ENCODE peak calls at places on chromosomes 4 and X, in eight cellular contexts. One of them, this sample, is unnamed.

GRCh38 chr4:137949746-137950145 is 292.4 kb downstream of the SLC7A11 start:
- DNase-seq in Calu3: no peak
- DNase-seq in stimulated activated CD4-positive, alpha-beta T cell treated with anti-CD3 and anti-CD28 coated beads, Interleukin-1b, Interleukin-23, amount 100 ng/mL, for 1 hour: no peak
- DNase-seq in BJ: no peak
- DNase-seq in BE2C: no peak
- DNase-seq in iPS DF 6.9: no peak
- DNase-seq in WTC11: no peak
- DNase-seq in fibroblast of the conjunctiva: no peak
- DNase-seq in this sample: no peak

GRCh38 chr4:9976781-9977180 is 44.5 kb downstream of the SLC2A9 start:
- DNase-seq in fibroblast of the conjunctiva: no peak
- DNase-seq in stimulated activated CD4-positive, alpha-beta T cell treated with anti-CD3 and anti-CD28 coated beads, Interleukin-1b, Interleukin-23, amount 100 ng/mL, for 1 hour: no peak
- DNase-seq in Calu3: no peak
- DNase-seq in BE2C: no peak
- DNase-seq in iPS DF 6.9: no peak
- DNase-seq in BJ: no peak
- DNase-seq in WTC11: no peak
- DNase-seq in this sample: no peak

GRCh38 chr4:53763813-53764597 is 172.7 kb upstream of the LNX1 start:
- DNase-seq in WTC11: no peak
- DNase-seq in fibroblast of the conjunctiva: peak; percentile 18
- DNase-seq in BE2C: peak; percentile 35
- DNase-seq in iPS DF 6.9: no peak
- DNase-seq in BJ: peak; percentile 75
- DNase-seq in Calu3: no peak
- DNase-seq in stimulated activated CD4-positive, alpha-beta T cell treated with anti-CD3 and anti-CD28 coated beads, Interleukin-1b, Interleukin-23, amount 100 ng/mL, for 1 hour: no peak
- DNase-seq in this sample: no peak

GRCh38 chrX:97374266-97374665 is 490.6 kb downstream of the RPA4 start:
- DNase-seq in BJ: no peak
- DNase-seq in Calu3: no peak
- DNase-seq in WTC11: no peak
- DNase-seq in fibroblast of the conjunctiva: no peak
- DNase-seq in stimulated activated CD4-positive, alpha-beta T cell treated with anti-CD3 and anti-CD28 coated beads, Interleukin-1b, Interleukin-23, amount 100 ng/mL, for 1 hour: no peak
- DNase-seq in iPS DF 6.9: no peak
- DNase-seq in BE2C: no peak
- DNase-seq in this sample: no peak

GRCh38 chr4:53994382-53994781 is 70.0 kb downstream of the CHIC2 start:
- DNase-seq in fibroblast of the conjunctiva: no peak
- DNase-seq in Calu3: no peak
- DNase-seq in BJ: no peak
- DNase-seq in WTC11: no peak
- DNase-seq in stimulated activated CD4-positive, alpha-beta T cell treated with anti-CD3 and anti-CD28 coated beads, Interleukin-1b, Interleukin-23, amount 100 ng/mL, for 1 hour: no peak
- DNase-seq in BE2C: no peak
- DNase-seq in iPS DF 6.9: no peak
- DNase-seq in this sample: no peak

GRCh38 chrX:113802837-113803236 is 781.0 kb upstream of the HTR2C start:
- DNase-seq in WTC11: no peak
- DNase-seq in stimulated activated CD4-positive, alpha-beta T cell treated with anti-CD3 and anti-CD28 coated beads, Interleukin-1b, Interleukin-23, amount 100 ng/mL, for 1 hour: no peak
- DNase-seq in BJ: no peak
- DNase-seq in BE2C: no peak
- DNase-seq in iPS DF 6.9: no peak
- DNase-seq in fibroblast of the conjunctiva: no peak
- DNase-seq in Calu3: no peak
- DNase-seq in this sample: no peak

GRCh38 chrX:13287816-13288215 is 32.0 kb downstream of the ATXN3L start:
- DNase-seq in BJ: no peak
- DNase-seq in iPS DF 6.9: no peak
- DNase-seq in fibroblast of the conjunctiva: no peak
- DNase-seq in BE2C: no peak
- DNase-seq in WTC11: no peak
- DNase-seq in Calu3: no peak
- DNase-seq in stimulated activated CD4-positive, alpha-beta T cell treated with anti-CD3 and anti-CD28 coated beads, Interleukin-1b, Interleukin-23, amount 100 ng/mL, for 1 hour: no peak
- DNase-seq in this sample: no peak

GRCh38 chrX:106950381-106950780 is 30.2 kb downstream of the CLDN2 start:
- DNase-seq in BE2C: no peak
- DNase-seq in BJ: no peak
- DNase-seq in iPS DF 6.9: no peak
- DNase-seq in stimulated activated CD4-positive, alpha-beta T cell treated with anti-CD3 and anti-CD28 coated beads, Interleukin-1b, Interleukin-23, amount 100 ng/mL, for 1 hour: no peak
- DNase-seq in WTC11: no peak
- DNase-seq in fibroblast of the conjunctiva: no peak
- DNase-seq in Calu3: no peak
- DNase-seq in this sample: no peak

GRCh38 chr4:5635826-5636196 is 72.5 kb downstream of the EVC2 start:
- DNase-seq in fibroblast of the conjunctiva: no peak
- DNase-seq in Calu3: no peak
- DNase-seq in BJ: peak; percentile 37
- DNase-seq in iPS DF 6.9: no peak
- DNase-seq in stimulated activated CD4-positive, alpha-beta T cell treated with anti-CD3 and anti-CD28 coated beads, Interleukin-1b, Interleukin-23, amount 100 ng/mL, for 1 hour: no peak
- DNase-seq in WTC11: no peak
- DNase-seq in BE2C: no peak
- DNase-seq in this sample: no peak

GRCh38 chr4:95363966-95364365 is 184.8 kb downstream of the UNC5C start:
- DNase-seq in Calu3: peak; percentile 3
- DNase-seq in iPS DF 6.9: no peak
- DNase-seq in WTC11: no peak
- DNase-seq in BJ: no peak
- DNase-seq in fibroblast of the conjunctiva: no peak
- DNase-seq in BE2C: no peak
- DNase-seq in stimulated activated CD4-positive, alpha-beta T cell treated with anti-CD3 and anti-CD28 coated beads, Interleukin-1b, Interleukin-23, amount 100 ng/mL, for 1 hour: no peak
- DNase-seq in this sample: no peak

GRCh38 chr4:88693792-88694191 is 3.8 kb downstream of the NAP1L5 start:
- DNase-seq in BJ: no peak
- DNase-seq in BE2C: no peak
- DNase-seq in Calu3: no peak
- DNase-seq in fibroblast of the conjunctiva: no peak
- DNase-seq in iPS DF 6.9: no peak
- DNase-seq in WTC11: no peak
- DNase-seq in stimulated activated CD4-positive, alpha-beta T cell treated with anti-CD3 and anti-CD28 coated beads, Interleukin-1b, Interleukin-23, amount 100 ng/mL, for 1 hour: no peak
- DNase-seq in this sample: no peak

GRCh38 chr4:42750091-42750490 is 93.2 kb upstream of the ATP8A1 start:
- DNase-seq in BE2C: peak; percentile 63
- DNase-seq in WTC11: no peak
- DNase-seq in fibroblast of the conjunctiva: no peak
- DNase-seq in Calu3: no peak
- DNase-seq in iPS DF 6.9: no peak
- DNase-seq in BJ: no peak
- DNase-seq in stimulated activated CD4-positive, alpha-beta T cell treated with anti-CD3 and anti-CD28 coated beads, Interleukin-1b, Interleukin-23, amount 100 ng/mL, for 1 hour: no peak
- DNase-seq in this sample: no peak

GRCh38 chrX:131621650-131622049 is 77.8 kb downstream of the OR13H1 start:
- DNase-seq in BE2C: no peak
- DNase-seq in Calu3: no peak
- DNase-seq in stimulated activated CD4-positive, alpha-beta T cell treated with anti-CD3 and anti-CD28 coated beads, Interleukin-1b, Interleukin-23, amount 100 ng/mL, for 1 hour: no peak
- DNase-seq in fibroblast of the conjunctiva: no peak
- DNase-seq in BJ: no peak
- DNase-seq in iPS DF 6.9: no peak
- DNase-seq in WTC11: no peak
- DNase-seq in this sample: no peak

GRCh38 chr4:153205028-153205648 is 895 bp downstream of the TRIM2 start:
- DNase-seq in BJ: peak; percentile 35
- DNase-seq in Calu3: peak; percentile 37
- DNase-seq in iPS DF 6.9: no peak
- DNase-seq in fibroblast of the conjunctiva: no peak
- DNase-seq in WTC11: no peak
- DNase-seq in BE2C: no peak
- DNase-seq in stimulated activated CD4-positive, alpha-beta T cell treated with anti-CD3 and anti-CD28 coated beads, Interleukin-1b, Interleukin-23, amount 100 ng/mL, for 1 hour: no peak
- DNase-seq in this sample: no peak

GRCh38 chr4:7330031-7330596 is 104.6 kb downstream of the PSAPL1 start:
- DNase-seq in Calu3: no peak
- DNase-seq in stimulated activated CD4-positive, alpha-beta T cell treated with anti-CD3 and anti-CD28 coated beads, Interleukin-1b, Interleukin-23, amount 100 ng/mL, for 1 hour: no peak
- DNase-seq in WTC11: no peak
- DNase-seq in BJ: no peak
- DNase-seq in iPS DF 6.9: no peak
- DNase-seq in fibroblast of the conjunctiva: no peak
- DNase-seq in BE2C: no peak
- DNase-seq in this sample: no peak

GRCh38 chrX:101230636-101231035 is 11.1 kb downstream of the DRP2 start:
- DNase-seq in Calu3: no peak
- DNase-seq in BE2C: no peak
- DNase-seq in stimulated activated CD4-positive, alpha-beta T cell treated with anti-CD3 and anti-CD28 coated beads, Interleukin-1b, Interleukin-23, amount 100 ng/mL, for 1 hour: no peak
- DNase-seq in BJ: no peak
- DNase-seq in fibroblast of the conjunctiva: no peak
- DNase-seq in iPS DF 6.9: no peak
- DNase-seq in WTC11: no peak
- DNase-seq in this sample: no peak

GRCh38 chr4:186717556-186717955 is 6.1 kb downstream of the FAT1 start:
- DNase-seq in WTC11: no peak
- DNase-seq in iPS DF 6.9: no peak
- DNase-seq in BE2C: no peak
- DNase-seq in fibroblast of the conjunctiva: no peak
- DNase-seq in Calu3: no peak
- DNase-seq in stimulated activated CD4-positive, alpha-beta T cell treated with anti-CD3 and anti-CD28 coated beads, Interleukin-1b, Interleukin-23, amount 100 ng/mL, for 1 hour: no peak
- DNase-seq in BJ: no peak
- DNase-seq in this sample: no peak

GRCh38 chrX:139204903-139205667 is 325.5 kb upstream of the F9 start:
- DNase-seq in Calu3: peak; percentile 6
- DNase-seq in stimulated activated CD4-positive, alpha-beta T cell treated with anti-CD3 and anti-CD28 coated beads, Interleukin-1b, Interleukin-23, amount 100 ng/mL, for 1 hour: no peak
- DNase-seq in iPS DF 6.9: no peak
- DNase-seq in BE2C: no peak
- DNase-seq in BJ: no peak
- DNase-seq in WTC11: peak; percentile 62
- DNase-seq in fibroblast of the conjunctiva: no peak
- DNase-seq in this sample: no peak

GRCh38 chr4:40908297-40908696 is 158.5 kb downstream of the NSUN7 start:
- DNase-seq in fibroblast of the conjunctiva: no peak
- DNase-seq in iPS DF 6.9: no peak
- DNase-seq in stimulated activated CD4-positive, alpha-beta T cell treated with anti-CD3 and anti-CD28 coated beads, Interleukin-1b, Interleukin-23, amount 100 ng/mL, for 1 hour: no peak
- DNase-seq in Calu3: peak; percentile 52
- DNase-seq in BJ: no peak
- DNase-seq in BE2C: no peak
- DNase-seq in WTC11: peak; percentile 21
- DNase-seq in this sample: no peak

GRCh38 chr4:130125468-130125867 is 1029.5 kb downstream of the C4orf33 start:
- DNase-seq in BJ: no peak
- DNase-seq in Calu3: no peak
- DNase-seq in iPS DF 6.9: no peak
- DNase-seq in BE2C: no peak
- DNase-seq in fibroblast of the conjunctiva: no peak
- DNase-seq in stimulated activated CD4-positive, alpha-beta T cell treated with anti-CD3 and anti-CD28 coated beads, Interleukin-1b, Interleukin-23, amount 100 ng/mL, for 1 hour: no peak
- DNase-seq in WTC11: no peak
- DNase-seq in this sample: no peak

GRCh38 chr4:110793381-110793801 is 170.5 kb upstream of the PITX2 start:
- DNase-seq in Calu3: no peak
- DNase-seq in iPS DF 6.9: no peak
- DNase-seq in fibroblast of the conjunctiva: no peak
- DNase-seq in BE2C: no peak
- DNase-seq in WTC11: no peak
- DNase-seq in BJ: no peak
- DNase-seq in stimulated activated CD4-positive, alpha-beta T cell treated with anti-CD3 and anti-CD28 coated beads, Interleukin-1b, Interleukin-23, amount 100 ng/mL, for 1 hour: no peak
- DNase-seq in this sample: no peak

GRCh38 chr4:138405439-138405838 is 163.3 kb upstream of the SLC7A11 start:
- DNase-seq in fibroblast of the conjunctiva: no peak
- DNase-seq in BE2C: no peak
- DNase-seq in stimulated activated CD4-positive, alpha-beta T cell treated with anti-CD3 and anti-CD28 coated beads, Interleukin-1b, Interleukin-23, amount 100 ng/mL, for 1 hour: no peak
- DNase-seq in iPS DF 6.9: no peak
- DNase-seq in WTC11: no peak
- DNase-seq in Calu3: no peak
- DNase-seq in BJ: no peak
- DNase-seq in this sample: no peak

GRCh38 chr4:6720202-6720699 is 4.3 kb downstream of the BLOC1S4 start:
- DNase-seq in fibroblast of the conjunctiva: peak; percentile 51
- DNase-seq in BE2C: peak; percentile 95
- DNase-seq in Calu3: peak; percentile 89
- DNase-seq in WTC11: peak; percentile 93
- DNase-seq in iPS DF 6.9: no peak
- DNase-seq in stimulated activated CD4-positive, alpha-beta T cell treated with anti-CD3 and anti-CD28 coated beads, Interleukin-1b, Interleukin-23, amount 100 ng/mL, for 1 hour: peak; percentile 64
- DNase-seq in BJ: no peak
- DNase-seq in this sample: no peak

GRCh38 chr4:136750898-136751297 is 781.4 kb downstream of the PCDH18 start:
- DNase-seq in Calu3: no peak
- DNase-seq in fibroblast of the conjunctiva: no peak
- DNase-seq in stimulated activated CD4-positive, alpha-beta T cell treated with anti-CD3 and anti-CD28 coated beads, Interleukin-1b, Interleukin-23, amount 100 ng/mL, for 1 hour: no peak
- DNase-seq in WTC11: no peak
- DNase-seq in BE2C: no peak
- DNase-seq in BJ: no peak
- DNase-seq in iPS DF 6.9: no peak
- DNase-seq in this sample: no peak

This sample was measured in SK-N-MC.